ENCODE peak calls at places on chromosome 13, in four cellular contexts. Q is vagina, F is AG09309, H is AG10803. U is an unnamed sample.

GRCh38 chr13:42377640-42378382 is 105.9 kb downstream of the AKAP11 start:
- DNase-seq in Q (no peak), F (no peak), H (no peak), U (peak)

GRCh38 chr13:25225970-25226369 is 53.9 kb upstream of the AMER2 start:
- DNase-seq in Q (no peak), F (no peak), H (no peak), U (no peak)

GRCh38 chr13:51000576-51001260 is 91.1 kb downstream of the RNASEH2B start:
- DNase-seq in Q (peak), F (peak), H (peak), U (peak)

GRCh38 chr13:101144808-101145419 is 271.4 kb downstream of the NALCN start:
- DNase-seq in Q (no peak), F (no peak), H (peak), U (peak)

GRCh38 chr13:27772651-27773425 is 19.4 kb upstream of the GSX1 start:
- DNase-seq in Q (no peak), F (no peak), H (no peak), U (no peak)

GRCh38 chr13:25575562-25575961 is 203.8 kb downstream of the ATP8A2 start:
- DNase-seq in Q (no peak), F (no peak), H (no peak), U (no peak)

GRCh38 chr13:107883561-107884175 is 331.7 kb downstream of the LIG4 start:
- DNase-seq in Q (no peak), F (peak), H (peak), U (peak)

GRCh38 chr13:95033890-95034289 is 267.4 kb downstream of the ABCC4 start:
- DNase-seq in Q (no peak), F (no peak), H (no peak), U (no peak)

GRCh38 chr13:42696191-42696590 is 85.2 kb upstream of the FAM216B start:
- DNase-seq in Q (no peak), F (no peak), H (peak), U (peak)

GRCh38 chr13:111286162-111286561 is 34.3 kb upstream of the TEX29 start:
- DNase-seq in Q (no peak), F (no peak), H (no peak), U (no peak)

GRCh38 chr13:111282997-111283396 is 37.4 kb upstream of the TEX29 start:
- DNase-seq in Q (no peak), F (no peak), H (no peak), U (no peak)

GRCh38 chr13:111283991-111284390 is 36.5 kb upstream of the TEX29 start:
- DNase-seq in Q (no peak), F (no peak), H (peak), U (no peak)

GRCh38 chr13:111283457-111283856 is 37.0 kb upstream of the TEX29 start:
- DNase-seq in Q (no peak), F (no peak), H (no peak), U (no peak)

GRCh38 chr13:111284579-111284978 is 35.9 kb upstream of the TEX29 start:
- DNase-seq in Q (no peak), F (no peak), H (no peak), U (no peak)
- H3K4me3 ChIP-seq in Q (no peak), F (no peak), H (no peak), U (no peak)

GRCh38 chr13:99973163-99973785 is 1.7 kb upstream of the ZIC5 start:
- DNase-seq in Q (no peak), F (no peak), H (no peak), U (no peak)
- TF ChIP-seq CTCF in Q (no peak), F (no peak), H (no peak), U (no peak)

GRCh38 chr13:98752111-98752941 is at the start of gene SLC15A1:
- DNase-seq in Q (no peak), F (no peak), H (no peak), U (no peak)

GRCh38 chr13:98749501-98749900 is 3.0 kb downstream of the SLC15A1 start:
- DNase-seq in Q (no peak), F (peak), H (peak), U (peak)

GRCh38 chr13:98755116-98755515 is 2.6 kb upstream of the SLC15A1 start:
- DNase-seq in Q (no peak), F (no peak), H (no peak), U (no peak)

GRCh38 chr13:98752942-98753290 is 444 bp upstream of the SLC15A1 start:
- DNase-seq in Q (no peak), F (no peak), H (no peak), U (no peak)

DNA sequence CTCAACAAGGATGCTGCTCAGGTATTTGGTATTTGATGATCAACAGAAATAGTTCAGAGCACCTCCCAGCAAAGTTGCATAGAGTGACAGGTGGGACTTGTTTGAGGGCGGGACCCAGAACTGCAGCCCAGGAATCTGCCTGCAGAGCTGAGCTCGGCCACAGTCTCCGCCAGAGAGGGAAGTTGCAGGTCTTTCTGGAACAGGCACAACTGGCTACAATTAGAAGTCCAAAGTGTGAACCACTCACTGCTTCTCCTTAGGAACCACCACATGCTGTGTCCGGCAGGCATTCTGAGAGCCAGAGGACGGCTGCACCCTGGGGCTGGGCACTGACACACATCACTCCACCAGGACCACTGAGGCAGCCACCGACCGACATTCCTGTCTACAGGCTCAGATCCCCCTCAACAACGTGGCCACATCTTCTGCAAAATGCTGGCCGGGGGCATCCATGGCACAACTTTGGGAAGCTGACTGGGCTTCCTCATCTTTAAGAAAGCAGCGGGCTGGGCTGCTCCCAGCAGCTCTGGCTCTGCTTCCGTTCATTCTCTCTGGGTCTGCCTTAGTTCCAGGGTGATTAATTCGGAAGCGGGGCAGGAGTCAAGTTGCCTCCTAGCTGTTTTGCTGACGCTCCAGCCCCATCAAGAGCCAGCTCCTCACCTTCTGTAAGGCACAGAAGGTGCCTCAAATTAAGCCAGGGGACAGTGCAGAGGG is 918 bp downstream of the SLC15A1 start:
- DNase-seq in Q (no peak), F (no peak), H (peak), U (peak)
- H3K4me3 ChIP-seq in Q (peak), F (peak), H (peak), U (peak)

GRCh38 chr13:98075048-98075447 is 67.8 kb upstream of the FARP1 start:
- DNase-seq in Q (no peak), F (no peak), H (no peak), U (no peak)
- TF ChIP-seq CTCF in Q (no peak), F (no peak), H (no peak), U (no peak)